ENCODE peak calls at places on chromosomes 3 and 15, in five cellular contexts. P is dorsolateral prefrontal cortex, X is GM23338, T is IMR-90, I is uterus. J is an unnamed sample.

GRCh38 chr3:70570584-70570983 is 258.1 kb upstream of the MDFIC2 start:
- DNase-seq in X (no peak), I (no peak), T (no peak), P (no peak), J (no peak)

GRCh38 chr15:82530606-82531379 is 9.5 kb downstream of the RPS17 start:
- DNase-seq in T (peak; percentile 56), X (peak; percentile 83), I (peak; percentile 69), P (peak; percentile 72), J (peak; percentile 77)

GRCh38 chr15:50828610-50829206 is 63.2 kb upstream of the SPPL2A start:
- DNase-seq in X (peak; percentile 3), P (no peak), T (peak; percentile 86), I (peak; percentile 28), J (peak; percentile 66)

GRCh38 chr15:57510647-57511046 is 81.1 kb upstream of the MYZAP start:
- DNase-seq in X (no peak), P (no peak), I (no peak), T (peak; percentile 93), J (no peak)

GRCh38 chr3:195446359-195446758 is 3.5 kb upstream of the ACAP2 start:
- DNase-seq in T (no peak), X (no peak), I (no peak), P (no peak), J (no peak)

GRCh38 chr3:46926871-46927717 is 49.5 kb downstream of the CCDC12 start:
- DNase-seq in T (no peak), X (no peak), I (no peak), P (no peak), J (no peak)

GRCh38 chr3:14537590-14538450 is 2.3 kb downstream of the GRIP2 start:
- DNase-seq in X (no peak), I (no peak), P (no peak), T (no peak), J (peak; percentile 23)

GRCh38 chr15:56243117-56243773 is 434 bp downstream of the RFX7 start:
- DNase-seq in T (peak; percentile 26), X (peak; percentile 76), I (peak; percentile 43), P (peak; percentile 68), J (peak; percentile 29)

GRCh38 chr15:34109775-34110663 is 8.1 kb downstream of the PGBD4 start:
- DNase-seq in I (no peak), P (no peak), X (peak; percentile 71), T (peak; percentile 60), J (peak; percentile 51)

GRCh38 chr15:74780983-74781672 is 752 bp upstream of the CSK start:
- DNase-seq in X (peak; percentile 30), P (no peak), T (peak; percentile 28), I (no peak), J (no peak)

GRCh38 chr3:9397911-9398714 is 698 bp downstream of the SETD5 start:
- DNase-seq in T (peak; percentile 29), P (peak; percentile 45), I (peak; percentile 60), X (peak; percentile 63), J (no peak)

GRCh38 chr3:39099242-39099641 is 8.2 kb downstream of the GORASP1 start:
- DNase-seq in P (no peak), I (no peak), X (no peak), T (no peak), J (no peak)

GRCh38 chr3:172135766-172136729 is 96.7 kb downstream of the FNDC3B start:
- DNase-seq in I (no peak), T (peak; percentile 90), X (peak; percentile 66), P (no peak), J (no peak)
- H3K27ac ChIP-seq in I (peak overlapping the region; percentile 65), T (peak overlapping the region; percentile 84), X (peak overlapping the region; percentile 93), P (no peak overlapping the region), J (peak overlapping the region; percentile 88)

GRCh38 chr15:44711089-44711355 is at the start of gene PATL2:
- DNase-seq in T (no peak), X (no peak), I (no peak), P (no peak), J (no peak)

GRCh38 chr15:44711356-44712107 is at the start of gene B2M:
- DNase-seq in P (peak; percentile 94), X (peak; percentile 98), I (peak; percentile 97), T (peak; percentile 96), J (peak; percentile 98)

GRCh38 chr15:44712108-44713005 is 1.0 kb downstream of the B2M start:
- DNase-seq in X (no peak), P (no peak), I (peak; percentile 84), T (peak; percentile 87), J (peak; percentile 63)

GRCh38 chr15:44715142-44715796 is 4.0 kb downstream of the B2M start:
- DNase-seq in X (no peak), T (no peak), I (no peak), P (no peak), J (no peak)

GRCh38 chr15:44713006-44713966 is 2.0 kb downstream of the B2M start:
- DNase-seq in X (peak; percentile 66), T (peak; percentile 43), P (no peak), I (no peak), J (no peak)
- TF ChIP-seq CTCF in X (peak; percentile 53), T (peak; percentile 51), P (no peak), I (no peak), J (peak; percentile 22)

GRCh38 chr15:35705030-35705884 is 159.3 kb upstream of the DPH6 start:
- DNase-seq in T (no peak), P (no peak), I (no peak), X (no peak), J (no peak)
- H3K27ac ChIP-seq in T (no peak overlapping the region), P (no peak overlapping the region), I (peak overlapping the region; percentile 57), X (no peak overlapping the region), J (no peak overlapping the region)

DNA sequence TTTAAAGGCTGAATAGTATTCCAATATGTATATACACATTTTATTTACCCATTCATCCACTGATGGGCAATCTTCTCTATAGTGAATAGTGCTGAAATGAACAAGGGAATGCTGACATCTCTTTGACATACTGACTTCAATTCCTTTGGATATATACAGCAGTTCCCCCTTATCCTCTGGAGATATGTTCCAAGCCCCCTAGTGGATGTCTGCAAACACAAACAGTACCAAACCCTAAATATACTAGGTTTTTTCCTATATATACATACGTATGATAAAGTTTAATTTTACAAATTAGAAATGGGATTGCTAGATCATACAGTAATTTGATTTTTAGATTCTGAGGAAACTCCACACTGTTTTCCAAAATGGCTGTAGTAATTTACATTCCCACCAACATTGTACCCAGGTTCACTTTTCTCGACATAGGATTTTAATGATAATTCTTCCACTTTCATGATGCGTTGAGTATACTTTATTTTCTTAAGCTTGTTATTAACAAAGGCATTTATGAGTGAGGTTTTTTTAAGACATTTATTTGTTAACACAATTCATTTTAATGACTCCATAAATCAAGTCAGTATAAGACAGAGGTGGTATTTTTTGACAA is 38.2 kb downstream of the VPS13C start:
- DNase-seq in I (no peak), P (no peak), X (peak; percentile 62), T (no peak), J (no peak)
- TF ChIP-seq CTCF in I (no peak), P (no peak), X (peak; percentile 77), T (no peak), J (peak; percentile 34)

GRCh38 chr3:141454906-141455602 is 31.8 kb upstream of the RASA2 start:
- DNase-seq in X (peak; percentile 88), T (peak; percentile 88), P (no peak), I (no peak), J (peak; percentile 87)
- H3K27ac ChIP-seq in X (no peak overlapping the region), T (peak overlapping the region; percentile 71), P (no peak overlapping the region), I (no peak overlapping the region), J (no peak overlapping the region)

GRCh38 chr3:193814166-193814565 is 221.2 kb downstream of the OPA1 start:
- DNase-seq in X (no peak), I (no peak), T (no peak), P (no peak), J (no peak)

GRCh38 chr3:193812078-193812725 is 219.2 kb downstream of the OPA1 start:
- DNase-seq in X (peak; percentile 70), P (no peak), T (no peak), I (no peak), J (no peak)

GRCh38 chr3:193815246-193816027 is 222.4 kb downstream of the OPA1 start:
- DNase-seq in X (no peak), P (no peak), T (no peak), I (no peak), J (no peak)

GRCh38 chr3:193813506-193813850 is 220.5 kb downstream of the OPA1 start:
- DNase-seq in I (no peak), X (peak; percentile 61), T (no peak), P (no peak), J (no peak)

DNA sequence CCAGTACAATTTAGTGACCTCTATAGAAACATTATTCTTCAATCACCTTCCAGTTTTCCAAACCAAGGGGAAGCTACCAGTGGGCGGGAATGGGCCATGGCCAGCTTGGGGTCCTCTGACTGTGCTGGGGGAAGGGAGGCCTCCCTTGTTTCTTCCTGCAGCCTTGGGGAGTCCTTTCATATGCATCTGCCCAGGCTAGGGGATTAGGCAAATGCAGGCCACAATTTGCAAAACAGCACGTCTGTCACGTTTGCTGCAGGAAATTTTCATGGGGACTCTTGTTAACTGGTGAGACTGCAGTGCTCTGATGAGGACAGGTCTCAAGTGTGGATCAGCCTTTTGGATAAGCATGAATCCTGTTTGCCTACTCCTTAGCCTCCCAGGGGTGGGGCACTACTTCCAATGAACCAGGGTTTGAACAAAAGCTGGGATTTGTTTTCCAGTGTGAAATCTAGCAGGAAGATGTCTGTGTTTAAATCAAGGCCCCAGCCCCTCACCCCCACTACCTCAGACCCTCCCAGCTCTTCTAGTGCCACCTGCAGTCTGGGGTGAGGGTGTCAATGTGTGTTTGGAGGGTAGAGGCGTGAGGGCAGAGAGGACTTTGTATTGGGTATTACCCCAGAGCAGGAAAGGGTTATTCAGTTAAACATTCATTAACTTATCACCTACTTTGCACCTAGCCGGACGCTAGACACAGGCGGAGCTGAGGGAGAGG is 219.9 kb downstream of the OPA1 start:
- DNase-seq in X (peak; percentile 91), P (no peak), I (no peak), T (no peak), J (no peak)
- TF ChIP-seq CTCF in X (peak; percentile 11), P (no peak), I (no peak), T (no peak), J (no peak)

DNA sequence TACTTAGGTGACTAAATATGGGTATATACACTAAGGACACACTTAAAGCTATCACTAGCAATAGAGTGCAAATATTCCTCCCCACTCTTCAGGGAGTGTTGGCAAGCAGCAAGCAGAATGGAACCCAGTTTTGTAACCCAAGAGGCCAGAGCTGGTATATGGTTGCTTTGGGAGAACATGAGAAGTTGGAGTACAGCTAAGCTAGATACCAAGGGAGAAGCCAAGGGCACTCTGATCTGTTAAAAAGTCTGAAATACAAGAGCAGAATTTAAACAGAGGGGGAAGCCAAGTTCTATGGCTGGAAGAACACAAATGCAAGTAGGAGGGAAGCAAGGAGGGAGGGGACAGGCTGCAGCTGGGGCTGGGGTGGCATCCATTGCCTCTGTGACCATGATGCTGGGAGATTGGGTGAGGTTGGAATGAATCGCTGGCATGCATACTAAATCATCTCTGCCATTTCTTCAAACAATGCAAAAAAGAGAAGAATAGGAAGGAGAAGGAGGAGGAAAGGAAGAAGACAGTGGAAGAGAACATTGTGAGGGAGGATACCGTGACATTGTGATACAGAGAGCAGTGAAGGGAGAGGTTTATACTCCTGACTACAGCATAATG is 8.8 kb upstream of the ANXA2 start:
- DNase-seq in T (no peak), I (no peak), X (no peak), P (no peak), J (no peak)
- H3K27ac ChIP-seq in T (no peak overlapping the region), I (peak overlapping the region; percentile 31), X (no peak overlapping the region), P (no peak overlapping the region), J (peak overlapping the region; percentile 77)

GRCh38 chr15:71752604-71753289 is 57.6 kb upstream of the NR2E3 start:
- DNase-seq in T (peak; percentile 94), I (no peak), X (peak; percentile 70), P (no peak), J (peak; percentile 67)
- TF ChIP-seq CTCF in T (peak; percentile 65), I (no peak), X (peak; percentile 73), P (peak; percentile 19), J (peak; percentile 16)

GRCh38 chr3:126925411-126926171 is 57.3 kb upstream of the PLXNA1 start:
- DNase-seq in P (no peak), X (no peak), I (peak; percentile 39), T (peak; percentile 34), J (no peak)
- H3K27ac ChIP-seq in P (peak overlapping the region; percentile 61), X (no peak overlapping the region), I (no peak overlapping the region), T (no peak overlapping the region), J (no peak overlapping the region)